ENCODE peak calls at places on chromosomes 5 and 9, in six cellular contexts. T is colonic mucosa, F is IMR-90, D is tibial artery, K is heart right ventricle, J is AG04450. E is an unnamed sample.
A peak's percentile ranks its signal among the peaks of the same experiment; 100 is the strongest.

GRCh38 chr9:120336021-120336752 is 243.8 kb downstream of the CDK5RAP2 start:
- DNase-seq in T (no peak), F (peak; percentile 7), D (no peak), K (no peak), J (no peak), E (no peak)

GRCh38 chr5:87127426-87127825 is 140.3 kb upstream of the RASA1 start:
- DNase-seq in T (no peak), F (peak; percentile 89), D (no peak), K (no peak), J (peak; percentile 32), E (no peak)

GRCh38 chr9:108150736-108151135 is 661.2 kb upstream of the KLF4 start:
- DNase-seq in T (no peak), F (peak; percentile 31), D (no peak), K (peak; percentile 31), J (no peak), E (peak; percentile 31)

GRCh38 chr9:89484475-89485404 is 13.2 kb downstream of the SEMA4D start:
- DNase-seq in T (no peak), F (peak; percentile 24), D (no peak), K (no peak), J (no peak), E (no peak)

GRCh38 chr9:35424356-35425352 is 65.3 kb upstream of the RUSC2 start:
- DNase-seq in T (no peak), F (no peak), D (no peak), K (no peak), J (no peak), E (no peak)

GRCh38 chr5:147485046-147485445 is 24.8 kb downstream of the DPYSL3 start:
- DNase-seq in T (no peak), F (peak; percentile 56), D (no peak), K (no peak), J (no peak), E (no peak)

GRCh38 chr5:77380636-77381035 is 111.5 kb downstream of the WDR41 start:
- DNase-seq in T (no peak), F (no peak), D (no peak), K (no peak), J (no peak), E (no peak)

GRCh38 chr5:54844905-54845566 is 140.4 kb downstream of the ESM1 start:
- DNase-seq in T (no peak), F (peak; percentile 79), D (no peak), K (no peak), J (peak; percentile 41), E (no peak)

GRCh38 chr5:73638344-73639095 is 12.5 kb downstream of the ARHGEF28 start:
- DNase-seq in T (no peak), F (peak; percentile 78), D (no peak), K (no peak), J (peak; percentile 49), E (no peak)

GRCh38 chr5:150511641-150512367 is 3.9 kb downstream of the NDST1 start:
- DNase-seq in T (peak; percentile 95), F (peak; percentile 80), D (no peak), K (peak; percentile 44), J (no peak), E (no peak)

GRCh38 chr5:65076251-65076869 is 307.6 kb downstream of the CWC27 start:
- DNase-seq in T (peak; percentile 38), F (peak; percentile 54), D (no peak), K (peak; percentile 73), J (peak; percentile 16), E (peak; percentile 23)

GRCh38 chr9:123448247-123448646 is 92.2 kb downstream of the CRB2 start:
- DNase-seq in T (no peak), F (no peak), D (no peak), K (no peak), J (no peak), E (no peak)

GRCh38 chr9:3873818-3874217 is 348.0 kb upstream of the RFX3 start:
- DNase-seq in T (no peak), F (peak; percentile 16), D (no peak), K (no peak), J (no peak), E (no peak)

GRCh38 chr5:144332265-144332664 is 161.6 kb downstream of the KCTD16 start:
- DNase-seq in T (no peak), F (peak; percentile 6), D (no peak), K (no peak), J (no peak), E (no peak)

GRCh38 chr9:122444366-122444765 is 33.4 kb downstream of the OR1J1 start:
- DNase-seq in T (no peak), F (peak; percentile 84), D (no peak), K (no peak), J (peak; percentile 42), E (no peak)

GRCh38 chr5:57199866-57200265 is 26.0 kb downstream of the GPBP1 start:
- DNase-seq in T (peak; percentile 40), F (no peak), D (no peak), K (no peak), J (no peak), E (no peak)

GRCh38 chr5:77844408-77845272 is 68.5 kb upstream of the TBCA start:
- DNase-seq in T (no peak), F (no peak), D (no peak), K (no peak), J (no peak), E (no peak)

GRCh38 chr5:16033196-16033925 is 146.2 kb downstream of the MARCHF11 start:
- DNase-seq in T (no peak), F (no peak), D (no peak), K (no peak), J (no peak), E (no peak)

GRCh38 chr9:32431196-32431595 is 46.8 kb downstream of the ACO1 start:
- DNase-seq in T (no peak), F (peak; percentile 38), D (no peak), K (no peak), J (no peak), E (no peak)

GRCh38 chr9:28212979-28213378 is 639.7 kb upstream of the C9orf72 start:
- DNase-seq in T (no peak), F (peak; percentile 56), D (no peak), K (no peak), J (peak; percentile 7), E (no peak)

GRCh38 chr9:121498150-121498486 is 1.5 kb downstream of the GGTA1 start:
- DNase-seq in T (peak; percentile 79), F (peak; percentile 72), D (peak; percentile 86), K (peak; percentile 78), J (peak; percentile 29), E (peak; percentile 34)

GRCh38 chr5:35229076-35230042 is 928 bp downstream of the PRLR start:
- DNase-seq in T (peak; percentile 73), F (no peak), D (no peak), K (no peak), J (no peak), E (no peak)

GRCh38 chr5:150492621-150493020 is 15.3 kb upstream of the NDST1 start:
- DNase-seq in T (no peak), F (peak; percentile 87), D (no peak), K (no peak), J (no peak), E (no peak)

GRCh38 chr9:33795281-33795680 is at the start of gene PRSS3:
- DNase-seq in T (no peak), F (no peak), D (no peak), K (no peak), J (no peak), E (no peak)

GRCh38 chr9:113978954-113979712 is 99.0 kb downstream of the AMBP start:
- DNase-seq in T (no peak), F (peak; percentile 40), D (no peak), K (no peak), J (no peak), E (no peak)

GRCh38 chr5:173890195-173890951 is 2.2 kb downstream of the CPEB4 start:
- DNase-seq in T (no peak), F (peak; percentile 30), D (peak; percentile 68), K (peak; percentile 42), J (no peak), E (peak; percentile 38)

GRCh38 chr9:114906922-114907571 is 23.3 kb downstream of the TNFSF8 start:
- DNase-seq in T (no peak), F (peak; percentile 61), D (no peak), K (no peak), J (no peak), E (no peak)

GRCh38 chr5:121273818-121274433 is 577.8 kb upstream of the FTMT start:
- DNase-seq in T (no peak), F (peak; percentile 93), D (no peak), K (no peak), J (peak; percentile 60), E (no peak)

GRCh38 chr5:131538177-131538593 is 96.8 kb downstream of the RAPGEF6 start:
- DNase-seq in T (no peak), F (peak; percentile 83), D (no peak), K (no peak), J (no peak), E (no peak)

GRCh38 chr5:168976311-168976893 is 324.5 kb downstream of the SLIT3 start:
- DNase-seq in T (no peak), F (no peak), D (no peak), K (no peak), J (no peak), E (no peak)

GRCh38 chr9:85978496-85978895 is 37.5 kb downstream of the NAA35 start:
- DNase-seq in T (no peak), F (peak; percentile 27), D (no peak), K (no peak), J (peak; percentile 1), E (no peak)

GRCh38 chr5:102782245-102782872 is 27.3 kb downstream of the PAM start:
- DNase-seq in T (no peak), F (no peak), D (no peak), K (no peak), J (no peak), E (no peak)

GRCh38 chr9:104780796-104781395 is 17.0 kb downstream of the NIPSNAP3B start:
- DNase-seq in T (no peak), F (peak; percentile 32), D (no peak), K (no peak), J (no peak), E (no peak)

GRCh38 chr5:99034336-99034735 is 105.5 kb upstream of the CHD1 start:
- DNase-seq in T (peak; percentile 85), F (peak; percentile 59), D (no peak), K (no peak), J (no peak), E (no peak)
- TF ChIP-seq CTCF in T (no peak), F (no peak), D (no peak), K (no peak), J (no peak), E (no peak)

DNA sequence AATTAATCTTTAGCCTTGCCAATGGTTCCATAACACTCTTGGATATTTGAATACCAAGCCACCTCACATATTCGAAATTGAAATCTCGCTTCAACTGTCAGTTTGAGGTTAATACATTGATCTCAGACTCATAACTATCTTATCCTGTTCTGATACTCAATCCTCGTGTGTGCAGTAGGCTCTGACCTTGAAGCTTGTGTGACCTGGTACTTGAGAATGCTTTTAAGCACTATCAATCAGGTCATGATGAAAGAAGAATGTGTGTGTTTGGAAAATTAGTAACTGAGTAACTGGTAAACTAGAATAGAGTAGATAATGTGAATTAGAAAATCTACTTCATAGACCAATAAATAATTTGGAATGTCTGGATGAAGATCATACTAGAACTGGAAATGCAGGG is 1266.7 kb downstream of the MAT2B start:
- DNase-seq in T (no peak), F (no peak), D (no peak), K (no peak), J (no peak), E (no peak)
- H3K9me3 ChIP-seq in T (no peaks in the 10 kb centered on the region), F (peaks cover 1% of the 10 kb centered on the region), D (no peaks in the 10 kb centered on the region), K (no peaks in the 10 kb centered on the region), J (no peaks in the 10 kb centered on the region), E (peaks cover 5% of the 10 kb centered on the region)

GRCh38 chr5:123382252-123382651 is 41.0 kb downstream of the CEP120 start:
- DNase-seq in T (no peak), F (no peak), D (no peak), K (no peak), J (no peak), E (no peak)
- H3K27ac ChIP-seq in T (no peak overlapping the region), F (no peak overlapping the region), D (no peak overlapping the region), K (no peak overlapping the region), J (no peak overlapping the region), E (no peak overlapping the region)

GRCh38 chr5:141838326-141839014 is 39.7 kb downstream of the PCDH1 start:
- DNase-seq in T (no peak), F (no peak), D (no peak), K (no peak), J (no peak), E (no peak)
- TF ChIP-seq CTCF in T (no peak), F (no peak), D (no peak), K (no peak), J (no peak), E (no peak)